ENCODE peak calls at places on chromosomes 16 and 17, in five cellular contexts. One of them, this sample, is unnamed.

GRCh38 chr16:11630230-11631056 is 37.8 kb upstream of the SNN start:
- DNase-seq in erythroblast: no peak
- DNase-seq in transverse colon: no peak
- DNase-seq in tibial nerve: no peak
- DNase-seq in A549: no peak
- DNase-seq in this sample: no peak

GRCh38 chr17:50316016-50316587 is 29.8 kb upstream of the XYLT2 start:
- DNase-seq in A549: no peak
- DNase-seq in transverse colon: no peak
- DNase-seq in tibial nerve: no peak
- DNase-seq in erythroblast: no peak
- DNase-seq in this sample: no peak

GRCh38 chr16:64391009-64391663 is 730.7 kb downstream of the CDH11 start:
- DNase-seq in transverse colon: no peak
- DNase-seq in tibial nerve: no peak
- DNase-seq in A549: no peak
- DNase-seq in erythroblast: no peak
- DNase-seq in this sample: no peak

GRCh38 chr17:60154616-60155426 is 5.0 kb downstream of the CA4 start:
- DNase-seq in transverse colon: no peak
- DNase-seq in tibial nerve: peak; percentile 33
- DNase-seq in A549: no peak
- DNase-seq in erythroblast: no peak
- DNase-seq in this sample: no peak

GRCh38 chr17:78476973-78477372 is 98.5 kb downstream of the PGS1 start:
- DNase-seq in erythroblast: no peak
- DNase-seq in transverse colon: no peak
- DNase-seq in tibial nerve: no peak
- DNase-seq in A549: no peak
- DNase-seq in this sample: no peak

GRCh38 chr17:1188812-1189211 is 9.0 kb upstream of the ABR start:
- DNase-seq in transverse colon: peak; percentile 71
- DNase-seq in erythroblast: no peak
- DNase-seq in tibial nerve: peak; percentile 95
- DNase-seq in A549: no peak
- DNase-seq in this sample: no peak

GRCh38 chr17:67531291-67531690 is 154.2 kb downstream of the PITPNC1 start:
- DNase-seq in tibial nerve: no peak
- DNase-seq in transverse colon: peak; percentile 40
- DNase-seq in A549: no peak
- DNase-seq in erythroblast: no peak
- DNase-seq in this sample: no peak

GRCh38 chr16:85556456-85557082 is 56.6 kb upstream of the GSE1 start:
- DNase-seq in tibial nerve: no peak
- DNase-seq in A549: peak; percentile 53
- DNase-seq in erythroblast: peak; percentile 69
- DNase-seq in transverse colon: peak; percentile 72
- DNase-seq in this sample: peak; percentile 59

GRCh38 chr16:11506816-11507305 is 79.9 kb downstream of the LITAF start:
- DNase-seq in erythroblast: no peak
- DNase-seq in tibial nerve: no peak
- DNase-seq in transverse colon: no peak
- DNase-seq in A549: no peak
- DNase-seq in this sample: no peak

GRCh38 chr16:11208916-11209665 is 46.9 kb downstream of the SOCS1 start:
- DNase-seq in transverse colon: no peak
- DNase-seq in A549: no peak
- DNase-seq in tibial nerve: no peak
- DNase-seq in erythroblast: no peak
- DNase-seq in this sample: no peak

GRCh38 chr17:14168582-14168981 is 68.1 kb downstream of the CDRT15 start:
- DNase-seq in tibial nerve: no peak
- DNase-seq in A549: no peak
- DNase-seq in erythroblast: no peak
- DNase-seq in transverse colon: no peak
- DNase-seq in this sample: no peak

GRCh38 chr17:72176516-72176851 is 55.7 kb downstream of the SOX9 start:
- DNase-seq in tibial nerve: no peak
- DNase-seq in A549: no peak
- DNase-seq in erythroblast: no peak
- DNase-seq in transverse colon: peak; percentile 38
- DNase-seq in this sample: no peak

GRCh38 chr16:85164838-85165516 is 52.7 kb upstream of the CIBAR2 start:
- DNase-seq in tibial nerve: peak; percentile 67
- DNase-seq in transverse colon: no peak
- DNase-seq in erythroblast: no peak
- DNase-seq in A549: no peak
- DNase-seq in this sample: no peak

GRCh38 chr17:66211047-66211810 is 18.0 kb downstream of the APOH start:
- DNase-seq in erythroblast: no peak
- DNase-seq in transverse colon: no peak
- DNase-seq in tibial nerve: no peak
- DNase-seq in A549: no peak
- DNase-seq in this sample: no peak

GRCh38 chr16:78106659-78107058 is 7.2 kb downstream of the WWOX start:
- DNase-seq in erythroblast: no peak
- DNase-seq in A549: no peak
- DNase-seq in tibial nerve: no peak
- DNase-seq in transverse colon: no peak
- DNase-seq in this sample: no peak

GRCh38 chr17:74631468-74632195 is 8.1 kb upstream of the CD300E start:
- DNase-seq in A549: no peak
- DNase-seq in transverse colon: no peak
- DNase-seq in tibial nerve: no peak
- DNase-seq in erythroblast: no peak
- DNase-seq in this sample: no peak

GRCh38 chr17:48547839-48548686 is 3.2 kb upstream of the HOXB2 start:
- DNase-seq in A549: no peak
- DNase-seq in transverse colon: no peak
- DNase-seq in erythroblast: peak; percentile 75
- DNase-seq in tibial nerve: no peak
- DNase-seq in this sample: no peak

GRCh38 chr16:1920727-1921155 is 2.5 kb upstream of the HS3ST6 start:
- DNase-seq in transverse colon: peak; percentile 61
- DNase-seq in tibial nerve: no peak
- DNase-seq in A549: no peak
- DNase-seq in erythroblast: peak; percentile 47
- DNase-seq in this sample: peak; percentile 65

GRCh38 chr16:62760398-62760797 is 724.2 kb upstream of the CDH8 start:
- DNase-seq in tibial nerve: no peak
- DNase-seq in erythroblast: no peak
- DNase-seq in transverse colon: no peak
- DNase-seq in A549: no peak
- DNase-seq in this sample: no peak

GRCh38 chr16:81005644-81006471 is 827 bp downstream of the CMC2 start:
- DNase-seq in A549: no peak
- DNase-seq in tibial nerve: peak; percentile 53
- DNase-seq in transverse colon: peak; percentile 85
- DNase-seq in erythroblast: peak; percentile 62
- DNase-seq in this sample: no peak

GRCh38 chr16:57616241-57616640 is 12.2 kb upstream of the ADGRG1 start:
- DNase-seq in transverse colon: no peak
- DNase-seq in erythroblast: no peak
- DNase-seq in tibial nerve: no peak
- DNase-seq in A549: no peak
- DNase-seq in this sample: no peak

GRCh38 chr16:50502616-50503000 is 45.6 kb upstream of the NKD1 start:
- DNase-seq in transverse colon: no peak
- DNase-seq in tibial nerve: no peak
- DNase-seq in A549: no peak
- DNase-seq in erythroblast: no peak
- DNase-seq in this sample: no peak

GRCh38 chr17:48995332-48995870 is 1.8 kb upstream of the IGF2BP1 start:
- DNase-seq in A549: no peak
- DNase-seq in transverse colon: no peak
- DNase-seq in tibial nerve: no peak
- DNase-seq in erythroblast: peak; percentile 50
- DNase-seq in this sample: no peak

GRCh38 chr17:32757963-32758362 is 119.0 kb downstream of the MYO1D start:
- DNase-seq in A549: no peak
- DNase-seq in tibial nerve: no peak
- DNase-seq in transverse colon: no peak
- DNase-seq in erythroblast: no peak
- DNase-seq in this sample: no peak

GRCh38 chr17:48374650-48375230 is 55.3 kb downstream of the SKAP1 start:
- DNase-seq in transverse colon: peak; percentile 67
- DNase-seq in erythroblast: peak; percentile 87
- DNase-seq in A549: peak; percentile 76
- DNase-seq in tibial nerve: peak; percentile 12
- DNase-seq in this sample: peak; percentile 26

GRCh38 chr17:48759288-48759687 is 30.7 kb upstream of the HOXB13 start:
- DNase-seq in transverse colon: no peak
- DNase-seq in erythroblast: no peak
- DNase-seq in A549: no peak
- DNase-seq in tibial nerve: no peak
- DNase-seq in this sample: no peak

GRCh38 chr17:63827002-63827800 is at the start of the genes FTSJ3 and PSMC5:
- DNase-seq in tibial nerve: peak; percentile 95
- DNase-seq in A549: peak; percentile 97
- DNase-seq in transverse colon: peak; percentile 95
- DNase-seq in erythroblast: peak; percentile 96
- DNase-seq in this sample: peak; percentile 95

GRCh38 chr17:78502611-78503148 is 74.5 kb downstream of the DNAH17 start:
- DNase-seq in tibial nerve: no peak
- DNase-seq in erythroblast: no peak
- DNase-seq in A549: no peak
- DNase-seq in transverse colon: no peak
- DNase-seq in this sample: no peak

GRCh38 chr17:41959336-41960095 is 7.1 kb upstream of the CNP start:
- DNase-seq in transverse colon: no peak
- DNase-seq in erythroblast: peak; percentile 75
- DNase-seq in A549: peak; percentile 76
- DNase-seq in tibial nerve: no peak
- DNase-seq in this sample: no peak

GRCh38 chr16:31477220-31478216 is 5.4 kb upstream of the SLC5A2 start:
- DNase-seq in erythroblast: peak; percentile 70
- DNase-seq in transverse colon: peak; percentile 92
- DNase-seq in tibial nerve: no peak
- DNase-seq in A549: no peak
- DNase-seq in this sample: no peak
- TF ChIP-seq POLR2A in erythroblast: no peak
- TF ChIP-seq POLR2A in transverse colon: peak; percentile 64
- TF ChIP-seq POLR2A in tibial nerve: no peak
- TF ChIP-seq POLR2A in A549: no peak
- TF ChIP-seq POLR2A in this sample: no peak

GRCh38 chr16:67471758-67472384 is 9.1 kb downstream of the ATP6V0D1 start:
- DNase-seq in transverse colon: no peak
- DNase-seq in A549: no peak
- DNase-seq in erythroblast: no peak
- DNase-seq in tibial nerve: no peak
- DNase-seq in this sample: no peak
- TF ChIP-seq POLR2A in transverse colon: no peak
- TF ChIP-seq POLR2A in A549: no peak
- TF ChIP-seq POLR2A in erythroblast: no peak
- TF ChIP-seq POLR2A in tibial nerve: no peak
- TF ChIP-seq POLR2A in this sample: no peak

DNA sequence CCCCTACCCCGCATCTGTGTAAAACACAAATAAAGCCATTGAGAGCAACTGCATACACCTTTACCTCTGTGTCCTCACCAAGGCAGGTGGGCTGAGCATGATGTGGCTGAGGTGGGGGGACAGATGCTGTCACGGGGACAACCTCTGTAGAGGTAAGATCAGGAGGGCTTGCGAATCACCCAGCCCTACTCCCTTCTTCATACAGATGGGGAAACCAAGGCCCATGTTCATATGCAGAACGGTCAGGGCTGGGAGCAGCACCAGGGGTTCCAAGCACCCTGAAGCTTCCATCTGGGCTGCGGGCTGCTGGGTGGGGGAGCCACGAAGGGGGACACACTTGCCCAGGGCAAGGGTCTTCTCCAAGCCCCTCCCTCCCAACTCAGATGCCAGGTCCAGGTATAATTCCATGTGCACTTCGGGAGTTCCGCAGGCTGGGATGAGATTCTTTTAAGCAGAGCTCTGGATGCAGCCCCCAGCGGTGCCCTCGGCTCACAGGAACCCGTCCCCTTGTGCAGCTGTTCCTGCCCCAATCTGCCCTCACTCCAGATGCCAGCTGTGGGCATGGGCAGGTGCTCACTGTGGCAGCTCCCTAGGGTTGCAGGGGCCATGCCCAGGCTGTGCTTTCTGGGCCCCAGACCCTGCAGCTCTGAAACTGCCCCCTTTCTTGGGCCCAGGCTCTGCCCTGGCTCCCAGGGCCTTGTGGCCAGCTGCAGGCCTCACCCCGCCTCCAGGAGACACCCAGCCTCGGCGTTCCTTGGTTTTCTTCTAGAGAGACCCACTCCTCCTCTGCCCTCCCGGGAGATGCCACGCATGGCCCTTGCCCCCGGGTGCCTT is 9.6 kb downstream of the CTRB1 start:
- DNase-seq in tibial nerve: no peak
- DNase-seq in transverse colon: no peak
- DNase-seq in erythroblast: no peak
- DNase-seq in A549: no peak
- DNase-seq in this sample: no peak
- TF ChIP-seq POLR2A in tibial nerve: no peak
- TF ChIP-seq POLR2A in transverse colon: no peak
- TF ChIP-seq POLR2A in erythroblast: no peak
- TF ChIP-seq POLR2A in A549: no peak
- TF ChIP-seq POLR2A in this sample: no peak

GRCh38 chr17:81510798-81511549 is 1.6 kb downstream of the ACTG1 start:
- DNase-seq in transverse colon: no peak
- DNase-seq in A549: no peak
- DNase-seq in erythroblast: peak; percentile 48
- DNase-seq in tibial nerve: no peak
- DNase-seq in this sample: no peak

GRCh38 chr17:81509687-81510523 is 2.7 kb downstream of the ACTG1 start:
- DNase-seq in tibial nerve: no peak
- DNase-seq in A549: no peak
- DNase-seq in transverse colon: no peak
- DNase-seq in erythroblast: peak; percentile 32
- DNase-seq in this sample: no peak

GRCh38 chr17:81508639-81509047 is 4.0 kb downstream of the ACTG1 start:
- DNase-seq in erythroblast: no peak
- DNase-seq in A549: no peak
- DNase-seq in transverse colon: no peak
- DNase-seq in tibial nerve: no peak
- DNase-seq in this sample: no peak

GRCh38 chr17:81510524-81510797 is 2.1 kb downstream of the ACTG1 start:
- DNase-seq in tibial nerve: no peak
- DNase-seq in erythroblast: no peak
- DNase-seq in A549: no peak
- DNase-seq in transverse colon: no peak
- DNase-seq in this sample: no peak

DNA sequence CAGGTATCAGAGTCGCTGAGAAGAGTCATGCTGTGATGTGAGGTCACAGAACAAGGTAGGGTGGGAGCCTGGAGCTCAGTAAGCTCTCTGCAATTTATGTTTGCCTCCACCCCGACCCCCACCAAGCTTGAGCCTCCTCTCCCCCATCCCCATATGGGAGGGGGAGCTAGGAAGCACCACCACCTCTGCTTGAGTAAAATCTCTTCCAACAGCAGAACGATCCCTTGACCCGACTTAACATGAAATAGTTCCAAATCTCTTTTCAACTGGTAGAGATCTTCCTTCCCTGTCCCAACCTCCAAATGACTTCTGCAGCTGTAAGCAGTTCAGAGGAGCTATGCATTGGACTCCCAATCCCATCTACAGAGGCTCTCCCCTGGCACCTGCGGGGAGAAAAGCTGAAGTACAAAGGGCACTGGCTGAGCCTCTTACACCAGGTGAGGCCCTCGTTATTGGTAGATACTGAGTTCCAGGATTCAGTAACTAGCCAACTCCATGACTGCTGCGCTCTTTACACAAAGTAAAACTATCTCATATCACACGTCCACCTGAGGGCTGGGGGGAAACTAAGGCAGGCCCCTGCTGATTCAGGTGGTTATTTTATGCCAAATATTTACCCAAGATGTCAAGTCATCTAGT is 3.4 kb downstream of the ACTG1 start:
- DNase-seq in tibial nerve: no peak
- DNase-seq in A549: no peak
- DNase-seq in erythroblast: no peak
- DNase-seq in transverse colon: peak; percentile 48
- DNase-seq in this sample: no peak
- TF ChIP-seq POLR2A in tibial nerve: no peak
- TF ChIP-seq POLR2A in A549: peak; percentile 3
- TF ChIP-seq POLR2A in erythroblast: peak; percentile 52
- TF ChIP-seq POLR2A in transverse colon: peak; percentile 44
- TF ChIP-seq POLR2A in this sample: peak; percentile 7

This sample was measured in H54.